ENCODE peak calls at places on chromosome 19, in ten cellular contexts. K is astrocyte; C is breast epithelium; L is ovary; W is IMR-90; X is CD4-positive, alpha-beta T cell; Z is uterus; O is heart left ventricle; G is BE2C; D is glutamatergic neuron. Q is an unnamed sample.

GRCh38 chr19:33507021-33507956 is 14.3 kb downstream of the PEPD start:
- DNase-seq in L (no peak), X (no peak), O (no peak), D (no peak), C (no peak), K (peak), G (peak), Z (no peak), W (no peak), Q (no peak)

GRCh38 chr19:55344444-55344843 is 4.8 kb downstream of the KMT5C start:
- DNase-seq in O (no peak), X (no peak), C (peak), L (no peak), G (peak), Z (no peak), W (no peak), K (no peak), D (no peak), Q (no peak)

GRCh38 chr19:7349961-7350711 is 1.4 kb downstream of the ARHGEF18 start:
- DNase-seq in C (no peak), X (peak), L (no peak), G (no peak), W (no peak), K (no peak), Z (no peak), D (no peak), O (no peak), Q (no peak)

GRCh38 chr19:51365211-51366049 is 758 bp downstream of the ETFB start:
- DNase-seq in O (no peak), D (no peak), X (no peak), Z (peak), K (peak), G (peak), W (peak), L (peak), C (no peak), Q (no peak)

GRCh38 chr19:15534957-15535864 is 26.9 kb downstream of the CYP4F22 start:
- DNase-seq in C (no peak), O (no peak), X (no peak), D (no peak), Z (no peak), L (no peak), W (no peak), K (no peak), G (no peak), Q (no peak)

GRCh38 chr19:30320466-30320865 is 51.7 kb upstream of the ZNF536 start:
- DNase-seq in W (no peak), C (no peak), Z (no peak), G (no peak), X (no peak), O (no peak), D (no peak), K (no peak), L (no peak), Q (no peak)

GRCh38 chr19:5692785-5693194 is 2.7 kb downstream of the RPL36 start:
- DNase-seq in L (peak), K (no peak), W (no peak), G (no peak), Z (no peak), O (no peak), C (no peak), X (no peak), D (no peak), Q (no peak)

GRCh38 chr19:33332248-33332647 is 29.9 kb upstream of the CEBPA start:
- DNase-seq in C (no peak), X (no peak), O (peak), Z (no peak), K (no peak), W (no peak), G (no peak), D (no peak), L (no peak), Q (no peak)

GRCh38 chr19:22257381-22257780 is 28.9 kb upstream of the ZNF729 start:
- DNase-seq in G (no peak), D (no peak), X (no peak), K (no peak), O (no peak), Z (no peak), W (no peak), L (no peak), C (no peak), Q (no peak)

GRCh38 chr19:8490395-8490760 is 12.1 kb downstream of the PRAM1 start:
- DNase-seq in C (no peak), D (no peak), L (no peak), Z (no peak), X (no peak), G (no peak), O (no peak), W (no peak), K (no peak), Q (no peak)

GRCh38 chr19:18475004-18475453 is 37.1 kb upstream of the ISYNA1 start:
- DNase-seq in Z (no peak), O (no peak), D (no peak), G (no peak), W (no peak), C (no peak), L (no peak), K (no peak), X (no peak), Q (no peak)

GRCh38 chr19:55160128-55160985 is 2.8 kb upstream of the TNNI3 start:
- DNase-seq in C (peak), G (peak), L (peak), D (peak), X (peak), O (peak), W (peak), Z (peak), K (peak), Q (peak)

GRCh38 chr19:55246462-55247451 is 12.1 kb downstream of the PPP6R1 start:
- DNase-seq in K (no peak), L (no peak), W (no peak), C (no peak), O (no peak), Z (no peak), X (no peak), G (no peak), D (no peak), Q (no peak)

GRCh38 chr19:53865523-53865917 is 2.2 kb upstream of the MYADM start:
- DNase-seq in C (no peak), W (no peak), G (no peak), K (no peak), X (no peak), O (no peak), Z (no peak), D (no peak), L (no peak), Q (no peak)

GRCh38 chr19:2484178-2484937 is 8.4 kb downstream of the GADD45B start:
- DNase-seq in W (no peak), D (no peak), X (no peak), G (no peak), C (peak), Z (no peak), L (no peak), K (no peak), O (no peak), Q (no peak)

GRCh38 chr19:55273978-55274707 is 5.8 kb downstream of the HSPBP1 start:
- DNase-seq in O (no peak), X (no peak), C (no peak), D (no peak), Z (no peak), G (no peak), W (no peak), L (no peak), K (no peak), Q (no peak)

GRCh38 chr19:6065685-6066365 is 44.5 kb downstream of the RFX2 start:
- DNase-seq in O (no peak), L (no peak), K (peak), X (peak), G (no peak), W (peak), C (no peak), D (no peak), Z (peak), Q (no peak)

GRCh38 chr19:37333457-37333856 is 37.4 kb upstream of the ZNF527 start:
- DNase-seq in D (no peak), X (no peak), Z (no peak), C (no peak), W (no peak), G (no peak), K (peak), O (no peak), L (no peak), Q (no peak)

GRCh38 chr19:37334179-37335071 is 36.5 kb upstream of the ZNF527 start:
- DNase-seq in D (peak), W (peak), C (peak), K (peak), O (peak), L (peak), X (peak), Z (peak), G (peak), Q (peak)

GRCh38 chr19:37332839-37333238 is 38.1 kb upstream of the ZNF527 start:
- DNase-seq in C (no peak), O (no peak), X (no peak), Z (no peak), G (no peak), K (no peak), W (no peak), D (no peak), L (no peak), Q (no peak)

DNA sequence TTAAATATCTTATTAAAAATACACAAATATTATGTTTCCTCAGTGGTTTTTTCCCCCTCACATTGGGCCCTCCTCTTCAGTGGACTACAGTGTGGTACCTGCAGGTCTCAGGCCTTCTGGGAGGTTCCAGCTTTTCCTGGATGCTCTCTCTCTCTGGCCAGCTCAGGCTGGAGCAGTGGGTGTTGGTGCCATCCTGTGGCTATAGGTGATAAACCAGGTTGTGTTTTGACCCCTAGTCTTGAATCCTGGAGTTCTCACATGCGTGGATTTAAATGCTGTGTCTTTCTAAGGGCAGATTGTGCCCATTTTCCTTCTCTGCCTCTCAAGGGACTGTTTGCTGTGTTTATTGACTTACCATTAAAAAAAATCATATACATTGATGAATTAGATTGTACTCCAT is 41.2 kb upstream of the ZNF527 start:
- DNase-seq in W (no peak), D (no peak), O (no peak), C (no peak), Z (no peak), X (no peak), L (no peak), K (no peak), G (no peak), Q (no peak)
- TF ChIP-seq CTCF in W (peak), D (no peak), O (no peak), C (no peak), Z (no peak), X (no peak), L (no peak), K (no peak), G (peak), Q (no peak)

GRCh38 chr19:38717051-38717450 is 27.2 kb downstream of the CAPN12 start:
- DNase-seq in D (no peak), O (no peak), G (no peak), K (no peak), L (no peak), C (no peak), Z (no peak), W (no peak), X (no peak), Q (no peak)

GRCh38 chr19:38719761-38720558 is 24.3 kb downstream of the CAPN12 start:
- DNase-seq in D (no peak), Z (no peak), L (no peak), X (no peak), C (peak), W (no peak), K (peak), G (no peak), O (no peak), Q (no peak)

GRCh38 chr19:38717855-38718254 is 26.4 kb downstream of the CAPN12 start:
- DNase-seq in D (no peak), C (no peak), W (no peak), Z (no peak), X (no peak), O (no peak), K (no peak), G (no peak), L (no peak), Q (no peak)

GRCh38 chr19:38720559-38721236 is 23.6 kb downstream of the CAPN12 start:
- DNase-seq in X (no peak), L (no peak), O (no peak), W (no peak), Z (no peak), C (no peak), K (no peak), D (no peak), G (no peak), Q (no peak)

DNA sequence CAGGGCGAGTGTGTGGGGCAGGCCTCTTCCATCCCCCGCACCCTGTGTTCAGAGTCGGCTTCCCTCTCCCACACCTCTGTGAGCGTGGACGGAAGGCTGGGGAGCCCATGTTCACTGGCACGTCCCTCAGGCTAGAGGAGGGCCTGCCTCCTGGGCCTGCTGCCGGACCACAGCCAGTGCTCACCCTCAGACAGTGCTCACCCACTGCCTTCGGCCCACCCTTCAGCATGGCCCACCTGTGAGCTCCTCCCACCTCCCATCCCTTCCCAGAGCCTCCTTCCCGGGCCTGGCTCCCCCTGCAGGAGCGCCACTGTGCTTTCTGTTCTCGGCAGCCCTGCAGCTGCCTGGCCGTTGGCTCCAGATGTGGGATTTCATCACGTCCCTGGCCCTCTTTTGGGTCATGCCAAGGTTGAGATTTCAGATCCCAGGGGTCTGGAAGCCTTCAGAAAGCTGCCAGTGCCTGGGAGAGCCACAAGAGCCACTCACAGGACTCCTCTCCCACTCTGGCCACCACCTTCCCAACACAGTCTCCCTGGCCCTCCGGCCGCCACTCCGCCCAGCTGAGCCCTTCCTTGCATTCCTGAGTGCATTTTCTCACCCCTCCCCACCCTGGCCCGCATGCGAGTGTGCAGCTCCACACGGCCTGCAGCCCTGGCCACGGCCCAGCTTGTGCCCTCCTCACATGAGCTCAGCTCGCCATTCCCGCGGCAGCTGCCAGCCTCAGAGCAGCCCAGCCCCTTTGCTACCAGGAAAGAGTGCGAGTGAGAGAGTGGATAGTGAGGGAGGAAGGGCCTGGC is 25.3 kb downstream of the CAPN12 start:
- DNase-seq in L (no peak), X (no peak), W (no peak), K (peak), O (peak), G (peak), Z (peak), D (no peak), C (no peak), Q (no peak)
- TF ChIP-seq CTCF in L (peak), X (no peak), W (peak), K (peak), O (peak), G (peak), Z (peak), D (no peak), C (no peak), Q (no peak)

GRCh38 chr19:3575260-3575741 is 2.6 kb downstream of the HMG20B start:
- DNase-seq in L (no peak), C (no peak), G (no peak), K (no peak), W (peak), O (no peak), X (no peak), D (peak), Z (no peak), Q (no peak)
- TF ChIP-seq CTCF in L (no peak), C (no peak), G (peak), K (peak), W (peak), O (no peak), X (no peak), D (no peak), Z (no peak), Q (no peak)

GRCh38 chr19:45444318-45445041 is 20.8 kb upstream of the ERCC1 start:
- DNase-seq in D (peak), C (peak), X (peak), O (peak), W (peak), Z (peak), L (peak), K (peak), G (peak), Q (peak)
- TF ChIP-seq CTCF in D (no peak), C (no peak), X (no peak), O (no peak), W (peak), Z (peak), L (no peak), K (no peak), G (no peak), Q (no peak)

Q was measured in mesothelial cell of epicardium.